ENCODE peak calls at places on chromosomes 3 and 15, in nine cellular contexts. One of them, this sample, is unnamed.

GRCh38 chr3:131796558-131796957 is 238.3 kb downstream of the CPNE4 start:
- DNase-seq in stimulated activated CD4-positive, alpha-beta T cell treated with anti-CD3 and anti-CD28 coated beads, TNF-alpha, amount 100 ng/mL, for 48 hours: no peak
- DNase-seq in activated CD4-positive, CD25-positive, alpha-beta regulatory T cell treated with anti-CD3 and anti-CD28 coated beads, Interleukin-2, amount 50 U/mL, for 72 hours: no peak
- DNase-seq in T-helper 2 cell: no peak
- DNase-seq in activated CD4-positive, alpha-beta T cell treated with anti-CD3 and anti-CD28 coated beads, Interleukin-2, amount 10 ng/mL, durations not matched to agents 7 days and 5 days: no peak
- DNase-seq in cardiac septum: no peak
- DNase-seq in A549: no peak
- DNase-seq in memory B cell: no peak
- DNase-seq in astrocyte: no peak
- DNase-seq in this sample: no peak

GRCh38 chr3:108946292-108947290 is 7.1 kb downstream of the GUCA1C start:
- DNase-seq in stimulated activated CD4-positive, alpha-beta T cell treated with anti-CD3 and anti-CD28 coated beads, TNF-alpha, amount 100 ng/mL, for 48 hours: no peak
- DNase-seq in activated CD4-positive, CD25-positive, alpha-beta regulatory T cell treated with anti-CD3 and anti-CD28 coated beads, Interleukin-2, amount 50 U/mL, for 72 hours: no peak
- DNase-seq in T-helper 2 cell: no peak
- DNase-seq in activated CD4-positive, alpha-beta T cell treated with anti-CD3 and anti-CD28 coated beads, Interleukin-2, amount 10 ng/mL, durations not matched to agents 7 days and 5 days: no peak
- DNase-seq in cardiac septum: no peak
- DNase-seq in A549: no peak
- DNase-seq in memory B cell: no peak
- DNase-seq in astrocyte: peak; percentile 83
- DNase-seq in this sample: no peak

GRCh38 chr3:143536817-143537535 is 311.3 kb downstream of the SLC9A9 start:
- DNase-seq in stimulated activated CD4-positive, alpha-beta T cell treated with anti-CD3 and anti-CD28 coated beads, TNF-alpha, amount 100 ng/mL, for 48 hours: no peak
- DNase-seq in activated CD4-positive, CD25-positive, alpha-beta regulatory T cell treated with anti-CD3 and anti-CD28 coated beads, Interleukin-2, amount 50 U/mL, for 72 hours: no peak
- DNase-seq in T-helper 2 cell: no peak
- DNase-seq in activated CD4-positive, alpha-beta T cell treated with anti-CD3 and anti-CD28 coated beads, Interleukin-2, amount 10 ng/mL, durations not matched to agents 7 days and 5 days: no peak
- DNase-seq in cardiac septum: no peak
- DNase-seq in A549: no peak
- DNase-seq in memory B cell: no peak
- DNase-seq in astrocyte: peak; percentile 63
- DNase-seq in this sample: no peak

GRCh38 chr15:48084759-48085420 is 35.9 kb upstream of the SLC24A5 start:
- DNase-seq in stimulated activated CD4-positive, alpha-beta T cell treated with anti-CD3 and anti-CD28 coated beads, TNF-alpha, amount 100 ng/mL, for 48 hours: no peak
- DNase-seq in activated CD4-positive, CD25-positive, alpha-beta regulatory T cell treated with anti-CD3 and anti-CD28 coated beads, Interleukin-2, amount 50 U/mL, for 72 hours: no peak
- DNase-seq in T-helper 2 cell: no peak
- DNase-seq in activated CD4-positive, alpha-beta T cell treated with anti-CD3 and anti-CD28 coated beads, Interleukin-2, amount 10 ng/mL, durations not matched to agents 7 days and 5 days: no peak
- DNase-seq in cardiac septum: no peak
- DNase-seq in A549: no peak
- DNase-seq in memory B cell: no peak
- DNase-seq in astrocyte: peak; percentile 25
- DNase-seq in this sample: no peak

GRCh38 chr3:73136941-73137340 is 75.5 kb downstream of the EBLN2 start:
- DNase-seq in stimulated activated CD4-positive, alpha-beta T cell treated with anti-CD3 and anti-CD28 coated beads, TNF-alpha, amount 100 ng/mL, for 48 hours: no peak
- DNase-seq in activated CD4-positive, CD25-positive, alpha-beta regulatory T cell treated with anti-CD3 and anti-CD28 coated beads, Interleukin-2, amount 50 U/mL, for 72 hours: no peak
- DNase-seq in T-helper 2 cell: no peak
- DNase-seq in activated CD4-positive, alpha-beta T cell treated with anti-CD3 and anti-CD28 coated beads, Interleukin-2, amount 10 ng/mL, durations not matched to agents 7 days and 5 days: no peak
- DNase-seq in cardiac septum: no peak
- DNase-seq in A549: no peak
- DNase-seq in memory B cell: no peak
- DNase-seq in astrocyte: no peak
- DNase-seq in this sample: no peak

GRCh38 chr15:34837246-34838016 is 42.1 kb upstream of the ACTC1 start:
- DNase-seq in stimulated activated CD4-positive, alpha-beta T cell treated with anti-CD3 and anti-CD28 coated beads, TNF-alpha, amount 100 ng/mL, for 48 hours: no peak
- DNase-seq in activated CD4-positive, CD25-positive, alpha-beta regulatory T cell treated with anti-CD3 and anti-CD28 coated beads, Interleukin-2, amount 50 U/mL, for 72 hours: no peak
- DNase-seq in T-helper 2 cell: no peak
- DNase-seq in activated CD4-positive, alpha-beta T cell treated with anti-CD3 and anti-CD28 coated beads, Interleukin-2, amount 10 ng/mL, durations not matched to agents 7 days and 5 days: no peak
- DNase-seq in cardiac septum: no peak
- DNase-seq in A549: peak; percentile 10
- DNase-seq in memory B cell: no peak
- DNase-seq in astrocyte: peak; percentile 91
- DNase-seq in this sample: no peak

GRCh38 chr3:38354588-38355344 is 8.2 kb downstream of the XYLB start:
- DNase-seq in stimulated activated CD4-positive, alpha-beta T cell treated with anti-CD3 and anti-CD28 coated beads, TNF-alpha, amount 100 ng/mL, for 48 hours: no peak
- DNase-seq in activated CD4-positive, CD25-positive, alpha-beta regulatory T cell treated with anti-CD3 and anti-CD28 coated beads, Interleukin-2, amount 50 U/mL, for 72 hours: no peak
- DNase-seq in T-helper 2 cell: no peak
- DNase-seq in activated CD4-positive, alpha-beta T cell treated with anti-CD3 and anti-CD28 coated beads, Interleukin-2, amount 10 ng/mL, durations not matched to agents 7 days and 5 days: no peak
- DNase-seq in cardiac septum: no peak
- DNase-seq in A549: no peak
- DNase-seq in memory B cell: no peak
- DNase-seq in astrocyte: peak; percentile 43
- DNase-seq in this sample: no peak

GRCh38 chr3:186506846-186507245 is 37.3 kb downstream of the CRYGS start:
- DNase-seq in stimulated activated CD4-positive, alpha-beta T cell treated with anti-CD3 and anti-CD28 coated beads, TNF-alpha, amount 100 ng/mL, for 48 hours: peak; percentile 38
- DNase-seq in activated CD4-positive, CD25-positive, alpha-beta regulatory T cell treated with anti-CD3 and anti-CD28 coated beads, Interleukin-2, amount 50 U/mL, for 72 hours: no peak
- DNase-seq in T-helper 2 cell: no peak
- DNase-seq in activated CD4-positive, alpha-beta T cell treated with anti-CD3 and anti-CD28 coated beads, Interleukin-2, amount 10 ng/mL, durations not matched to agents 7 days and 5 days: no peak
- DNase-seq in cardiac septum: no peak
- DNase-seq in A549: no peak
- DNase-seq in memory B cell: no peak
- DNase-seq in astrocyte: peak; percentile 17
- DNase-seq in this sample: no peak

GRCh38 chr3:55235416-55235815 is 251.7 kb downstream of the WNT5A start:
- DNase-seq in stimulated activated CD4-positive, alpha-beta T cell treated with anti-CD3 and anti-CD28 coated beads, TNF-alpha, amount 100 ng/mL, for 48 hours: no peak
- DNase-seq in activated CD4-positive, CD25-positive, alpha-beta regulatory T cell treated with anti-CD3 and anti-CD28 coated beads, Interleukin-2, amount 50 U/mL, for 72 hours: no peak
- DNase-seq in T-helper 2 cell: no peak
- DNase-seq in activated CD4-positive, alpha-beta T cell treated with anti-CD3 and anti-CD28 coated beads, Interleukin-2, amount 10 ng/mL, durations not matched to agents 7 days and 5 days: no peak
- DNase-seq in cardiac septum: no peak
- DNase-seq in A549: no peak
- DNase-seq in memory B cell: no peak
- DNase-seq in astrocyte: peak; percentile 56
- DNase-seq in this sample: no peak

GRCh38 chr3:109161487-109162108 is 25.1 kb downstream of the C3orf85 start:
- DNase-seq in stimulated activated CD4-positive, alpha-beta T cell treated with anti-CD3 and anti-CD28 coated beads, TNF-alpha, amount 100 ng/mL, for 48 hours: no peak
- DNase-seq in activated CD4-positive, CD25-positive, alpha-beta regulatory T cell treated with anti-CD3 and anti-CD28 coated beads, Interleukin-2, amount 50 U/mL, for 72 hours: no peak
- DNase-seq in T-helper 2 cell: no peak
- DNase-seq in activated CD4-positive, alpha-beta T cell treated with anti-CD3 and anti-CD28 coated beads, Interleukin-2, amount 10 ng/mL, durations not matched to agents 7 days and 5 days: no peak
- DNase-seq in cardiac septum: no peak
- DNase-seq in A549: no peak
- DNase-seq in memory B cell: no peak
- DNase-seq in astrocyte: no peak
- DNase-seq in this sample: no peak

GRCh38 chr3:125622381-125622788 is 27.1 kb upstream of the OSBPL11 start:
- DNase-seq in stimulated activated CD4-positive, alpha-beta T cell treated with anti-CD3 and anti-CD28 coated beads, TNF-alpha, amount 100 ng/mL, for 48 hours: no peak
- DNase-seq in activated CD4-positive, CD25-positive, alpha-beta regulatory T cell treated with anti-CD3 and anti-CD28 coated beads, Interleukin-2, amount 50 U/mL, for 72 hours: no peak
- DNase-seq in T-helper 2 cell: no peak
- DNase-seq in activated CD4-positive, alpha-beta T cell treated with anti-CD3 and anti-CD28 coated beads, Interleukin-2, amount 10 ng/mL, durations not matched to agents 7 days and 5 days: no peak
- DNase-seq in cardiac septum: no peak
- DNase-seq in A549: no peak
- DNase-seq in memory B cell: no peak
- DNase-seq in astrocyte: no peak
- DNase-seq in this sample: no peak

GRCh38 chr3:177569823-177570657 is 372.8 kb upstream of the TBL1XR1 start:
- DNase-seq in stimulated activated CD4-positive, alpha-beta T cell treated with anti-CD3 and anti-CD28 coated beads, TNF-alpha, amount 100 ng/mL, for 48 hours: no peak
- DNase-seq in activated CD4-positive, CD25-positive, alpha-beta regulatory T cell treated with anti-CD3 and anti-CD28 coated beads, Interleukin-2, amount 50 U/mL, for 72 hours: no peak
- DNase-seq in T-helper 2 cell: no peak
- DNase-seq in activated CD4-positive, alpha-beta T cell treated with anti-CD3 and anti-CD28 coated beads, Interleukin-2, amount 10 ng/mL, durations not matched to agents 7 days and 5 days: no peak
- DNase-seq in cardiac septum: no peak
- DNase-seq in A549: no peak
- DNase-seq in memory B cell: no peak
- DNase-seq in astrocyte: no peak
- DNase-seq in this sample: no peak

GRCh38 chr3:57952208-57952631 is 56.0 kb upstream of the FLNB start:
- DNase-seq in stimulated activated CD4-positive, alpha-beta T cell treated with anti-CD3 and anti-CD28 coated beads, TNF-alpha, amount 100 ng/mL, for 48 hours: no peak
- DNase-seq in activated CD4-positive, CD25-positive, alpha-beta regulatory T cell treated with anti-CD3 and anti-CD28 coated beads, Interleukin-2, amount 50 U/mL, for 72 hours: no peak
- DNase-seq in T-helper 2 cell: no peak
- DNase-seq in activated CD4-positive, alpha-beta T cell treated with anti-CD3 and anti-CD28 coated beads, Interleukin-2, amount 10 ng/mL, durations not matched to agents 7 days and 5 days: no peak
- DNase-seq in cardiac septum: peak; percentile 83
- DNase-seq in A549: no peak
- DNase-seq in memory B cell: no peak
- DNase-seq in astrocyte: peak; percentile 98
- DNase-seq in this sample: no peak

GRCh38 chr3:69012111-69012835 is 1.2 kb downstream of the EOGT start:
- DNase-seq in stimulated activated CD4-positive, alpha-beta T cell treated with anti-CD3 and anti-CD28 coated beads, TNF-alpha, amount 100 ng/mL, for 48 hours: no peak
- DNase-seq in activated CD4-positive, CD25-positive, alpha-beta regulatory T cell treated with anti-CD3 and anti-CD28 coated beads, Interleukin-2, amount 50 U/mL, for 72 hours: no peak
- DNase-seq in T-helper 2 cell: no peak
- DNase-seq in activated CD4-positive, alpha-beta T cell treated with anti-CD3 and anti-CD28 coated beads, Interleukin-2, amount 10 ng/mL, durations not matched to agents 7 days and 5 days: no peak
- DNase-seq in cardiac septum: no peak
- DNase-seq in A549: no peak
- DNase-seq in memory B cell: no peak
- DNase-seq in astrocyte: peak; percentile 39
- DNase-seq in this sample: no peak

GRCh38 chr15:48062476-48062875 is 58.3 kb upstream of the SLC24A5 start:
- DNase-seq in stimulated activated CD4-positive, alpha-beta T cell treated with anti-CD3 and anti-CD28 coated beads, TNF-alpha, amount 100 ng/mL, for 48 hours: no peak
- DNase-seq in activated CD4-positive, CD25-positive, alpha-beta regulatory T cell treated with anti-CD3 and anti-CD28 coated beads, Interleukin-2, amount 50 U/mL, for 72 hours: no peak
- DNase-seq in T-helper 2 cell: no peak
- DNase-seq in activated CD4-positive, alpha-beta T cell treated with anti-CD3 and anti-CD28 coated beads, Interleukin-2, amount 10 ng/mL, durations not matched to agents 7 days and 5 days: no peak
- DNase-seq in cardiac septum: no peak
- DNase-seq in A549: no peak
- DNase-seq in memory B cell: no peak
- DNase-seq in astrocyte: peak; percentile 53
- DNase-seq in this sample: no peak